ENCODE peak calls at places on chromosomes 1 and 21, in eight cellular contexts. Z, W, I, U, F, D, O and V are unnamed samples.

GRCh38 chr1:37306871-37307270 is 167.5 kb upstream of the ZC3H12A start:
- DNase-seq in Z (no peak), W (no peak), I (no peak), U (no peak), F (no peak), D (no peak), O (no peak), V (no peak)

GRCh38 chr1:161298116-161298515 is 11.7 kb downstream of the MPZ start:
- DNase-seq in Z (no peak), W (no peak), I (no peak), U (no peak), F (no peak), D (no peak), O (no peak), V (no peak)

GRCh38 chr1:54324750-54325704 is 81.2 kb downstream of the SSBP3 start:
- DNase-seq in Z (no peak), W (no peak), I (no peak), U (peak; percentile 36), F (no peak), D (no peak), O (no peak), V (no peak)

GRCh38 chr1:235018161-235018560 is 110.5 kb downstream of the TOMM20 start:
- DNase-seq in Z (peak; percentile 98), W (peak; percentile 99), I (peak; percentile 67), U (peak; percentile 93), F (no peak), D (peak; percentile 98), O (peak; percentile 99), V (peak; percentile 94)

GRCh38 chr1:39900662-39901485 is 843 bp downstream of the MYCL start:
- DNase-seq in Z (peak; percentile 35), W (peak; percentile 44), I (no peak), U (peak; percentile 29), F (no peak), D (peak; percentile 43), O (no peak), V (no peak)

GRCh38 chr21:36548866-36549265 is 68.9 kb upstream of the CLDN14 start:
- DNase-seq in Z (no peak), W (no peak), I (no peak), U (no peak), F (no peak), D (no peak), O (no peak), V (no peak)

GRCh38 chr1:84366786-84367185 is 31.5 kb upstream of the DNASE2B start:
- DNase-seq in Z (peak; percentile 53), W (no peak), I (no peak), U (peak; percentile 93), F (no peak), D (peak; percentile 79), O (peak; percentile 62), V (peak; percentile 78)

GRCh38 chr1:211643324-211644212 is 31.9 kb downstream of the NEK2 start:
- DNase-seq in Z (peak; percentile 37), W (peak; percentile 68), I (peak; percentile 83), U (no peak), F (peak; percentile 90), D (no peak), O (no peak), V (no peak)

GRCh38 chr1:116498789-116499628 is 71.8 kb downstream of the CD58 start:
- DNase-seq in Z (peak; percentile 69), W (peak; percentile 70), I (no peak), U (peak; percentile 77), F (peak; percentile 71), D (peak; percentile 78), O (no peak), V (no peak)

GRCh38 chr21:32597205-32597604 is 11.9 kb upstream of the TCP10L start:
- DNase-seq in Z (peak; percentile 73), W (peak; percentile 99), I (no peak), U (peak; percentile 86), F (no peak), D (peak; percentile 94), O (peak; percentile 43), V (peak; percentile 66)

GRCh38 chr1:51705035-51705434 is 88.1 kb downstream of the OSBPL9 start:
- DNase-seq in Z (no peak), W (no peak), I (no peak), U (no peak), F (no peak), D (no peak), O (no peak), V (no peak)

GRCh38 chr1:160097196-160097910 is 1.1 kb downstream of the IGSF8 start:
- DNase-seq in Z (no peak), W (peak; percentile 16), I (peak; percentile 52), U (no peak), F (no peak), D (no peak), O (no peak), V (no peak)

DNA sequence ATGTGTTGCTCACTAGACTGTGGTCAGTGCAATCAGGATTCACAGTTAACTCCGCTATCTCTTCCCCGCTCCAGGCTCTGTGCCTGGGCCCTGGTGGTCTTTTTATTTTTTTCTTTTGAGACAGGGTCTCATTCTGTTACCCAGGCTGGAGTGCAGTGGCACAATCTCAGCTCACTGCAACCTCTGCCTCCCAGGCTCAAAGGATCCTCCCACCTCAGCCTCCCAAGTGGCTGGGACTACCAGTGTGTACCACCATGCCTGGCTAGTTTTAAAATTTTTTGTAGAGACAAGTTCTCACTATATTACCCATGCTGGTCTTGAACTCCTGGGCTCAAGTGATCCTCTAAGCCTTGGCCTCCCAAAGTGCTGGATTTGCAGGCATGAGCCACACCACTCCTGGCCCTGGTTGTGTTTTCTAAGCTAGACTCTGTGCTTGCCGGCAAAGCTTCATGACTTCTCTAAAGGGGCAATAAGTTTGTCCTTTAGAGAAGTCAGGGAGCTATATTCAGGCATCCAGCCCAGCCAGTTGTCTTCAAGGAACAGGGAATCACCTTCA is 1.4 kb downstream of the RCSD1 start:
- DNase-seq in Z (no peak), W (no peak), I (no peak), U (no peak), F (no peak), D (no peak), O (no peak), V (no peak)
- H3K4me3 ChIP-seq in Z (no peak overlapping the region), W (no peak overlapping the region), I (no peak overlapping the region), U (no peak overlapping the region), F (peak overlapping the region; percentile 82), D (no peak overlapping the region), O (no peak overlapping the region), V (no peak overlapping the region)

DNA sequence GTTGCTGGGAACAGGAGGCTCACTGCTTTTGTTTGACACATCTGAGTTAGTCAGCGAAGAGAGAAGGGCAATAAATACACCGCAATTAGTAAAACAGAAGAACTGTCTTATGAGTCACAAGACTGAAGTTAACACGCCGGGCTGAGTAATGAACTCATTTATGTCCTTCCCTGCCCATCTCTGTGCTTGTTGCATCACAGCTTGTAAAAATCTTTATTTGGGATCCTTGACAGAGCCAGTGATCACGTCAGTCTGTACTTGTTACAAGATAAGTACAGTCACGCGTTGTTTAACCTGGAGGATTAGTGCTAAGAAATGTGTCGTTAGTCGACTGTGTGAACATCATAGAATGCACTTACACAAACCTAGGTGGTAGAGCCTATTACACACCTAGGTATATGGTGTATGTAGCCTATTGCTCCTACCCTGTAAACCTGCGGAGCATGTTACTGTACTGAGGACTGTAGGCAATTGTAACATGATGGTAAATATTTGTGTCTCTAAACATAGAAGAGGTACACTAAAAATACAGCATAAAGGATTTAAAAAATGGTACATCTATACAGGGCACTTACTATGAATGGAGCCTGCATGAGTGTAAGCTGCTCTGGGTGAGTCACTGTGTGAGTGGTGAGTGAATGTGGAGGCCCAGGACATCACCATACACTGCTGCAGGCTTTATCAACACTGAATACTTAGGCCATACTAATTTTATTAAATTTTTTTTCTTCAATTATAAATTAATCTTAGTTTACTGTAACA is 272.2 kb downstream of the TNR start:
- DNase-seq in Z (peak; percentile 4), W (peak; percentile 86), I (no peak), U (no peak), F (no peak), D (no peak), O (no peak), V (peak; percentile 55)
- H3K4me3 ChIP-seq in Z (no peak overlapping the region), W (no peak overlapping the region), I (no peak overlapping the region), U (no peak overlapping the region), F (no peak overlapping the region), D (no peak overlapping the region), O (no peak overlapping the region), V (no peak overlapping the region)

GRCh38 chr1:8481650-8482380 is 163.9 kb downstream of the SLC45A1 start:
- DNase-seq in Z (no peak), W (no peak), I (no peak), U (peak; percentile 21), F (no peak), D (peak; percentile 31), O (no peak), V (no peak)
- H3K4me3 ChIP-seq in Z (no peak overlapping the region), W (no peak overlapping the region), I (no peak overlapping the region), U (no peak overlapping the region), F (no peak overlapping the region), D (no peak overlapping the region), O (no peak overlapping the region), V (no peak overlapping the region)

DNA sequence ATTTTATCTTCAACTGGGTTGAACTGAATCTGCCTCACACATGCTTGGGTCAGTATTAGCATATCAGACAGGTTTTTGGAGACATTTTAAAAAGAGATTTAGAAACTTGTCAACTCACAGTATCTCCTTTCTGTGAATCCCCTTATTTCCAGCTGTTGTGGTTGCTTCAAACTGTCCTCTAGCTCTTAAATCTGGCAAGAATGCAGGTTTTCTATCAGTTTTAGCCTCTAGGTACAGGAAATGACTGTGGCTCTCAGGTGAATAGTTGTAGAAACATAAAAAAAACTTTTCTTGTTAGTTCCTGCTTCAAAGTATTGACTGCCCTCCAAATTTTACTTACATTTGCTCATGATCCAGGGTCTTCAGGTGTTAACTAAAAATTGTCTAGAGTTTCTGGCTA is 495.7 kb upstream of the TMPRSS15 start:
- DNase-seq in Z (no peak), W (no peak), I (no peak), U (no peak), F (no peak), D (no peak), O (no peak), V (no peak)
- H3K4me3 ChIP-seq in Z (no peak overlapping the region), W (no peak overlapping the region), I (no peak overlapping the region), U (no peak overlapping the region), F (no peak overlapping the region), D (no peak overlapping the region), O (no peak overlapping the region), V (no peak overlapping the region)

GRCh38 chr1:181142096-181143043 is 53.9 kb downstream of the IER5 start:
- DNase-seq in Z (peak; percentile 86), W (peak; percentile 87), I (peak; percentile 90), U (peak; percentile 88), F (peak; percentile 93), D (peak; percentile 91), O (peak; percentile 68), V (no peak)
- H3K4me3 ChIP-seq in Z (peak overlapping the region; percentile 6), W (peak overlapping the region; percentile 32), I (no peak overlapping the region), U (peak overlapping the region; percentile 21), F (no peak overlapping the region), D (peak overlapping the region; percentile 24), O (no peak overlapping the region), V (peak overlapping the region; percentile 29)